ENCODE peak calls at places on chromosomes 1 and 21, in nine cellular contexts. N, H, U, Y, D, E, O, Z and G are unnamed samples. For H3K36me3, the result is how much of the 10 kb centered on the place peaks cover.

GRCh38 chr1:94299627-94300552 is 62.5 kb upstream of the ARHGAP29 start:
- DNase-seq in Z (no peak), O (no peak), N (no peak), H (no peak), Y (no peak), E (peak), D (no peak), U (peak), G (no peak)

GRCh38 chr1:19391596-19391981 is 79.5 kb downstream of the SLC66A1 start:
- DNase-seq in H (no peak), Y (no peak), Z (no peak), U (no peak), E (no peak), O (no peak), N (no peak), D (no peak), G (no peak)

GRCh38 chr1:92784051-92784638 is 763 bp downstream of the EVI5 start:
- DNase-seq in Z (peak), D (peak), Y (peak), E (peak), N (peak), H (no peak), O (peak), U (peak), G (no peak)

GRCh38 chr1:25343872-25344271 is 5.7 kb downstream of the TMEM50A start:
- DNase-seq in Z (no peak), N (no peak), D (no peak), Y (no peak), E (peak), U (peak), H (no peak), O (no peak), G (no peak)

GRCh38 chr1:102588536-102588935 is 519.8 kb downstream of the COL11A1 start:
- DNase-seq in E (no peak), N (no peak), U (no peak), O (no peak), D (no peak), H (no peak), Y (no peak), Z (no peak), G (no peak)

GRCh38 chr1:217881131-217881543 is 250.0 kb downstream of the SPATA17 start:
- DNase-seq in U (no peak), E (peak), Z (no peak), O (no peak), H (no peak), N (no peak), D (no peak), Y (no peak), G (no peak)

GRCh38 chr21:45016491-45017375 is 57.6 kb upstream of the ADARB1 start:
- DNase-seq in O (peak), H (no peak), N (peak), D (no peak), U (no peak), Z (peak), Y (no peak), E (no peak), G (peak)

GRCh38 chr1:76038306-76039004 is 36.1 kb upstream of the ST6GALNAC3 start:
- DNase-seq in N (no peak), H (no peak), U (peak), D (no peak), O (no peak), Y (no peak), Z (no peak), E (no peak), G (no peak)

GRCh38 chr1:61639218-61639617 is 85.7 kb downstream of the TM2D1 start:
- DNase-seq in Z (no peak), O (no peak), H (no peak), E (no peak), D (no peak), U (no peak), N (no peak), Y (no peak), G (no peak)

GRCh38 chr1:209585672-209586071 is 2.2 kb downstream of the CAMK1G start:
- DNase-seq in Y (no peak), Z (peak), U (no peak), O (peak), E (peak), H (peak), D (no peak), N (peak), G (peak)

GRCh38 chr1:34479731-34480130 is 275.1 kb upstream of the GJB5 start:
- DNase-seq in Y (no peak), D (no peak), O (no peak), N (no peak), E (no peak), Z (no peak), U (no peak), H (no peak), G (no peak)

GRCh38 chr21:43306911-43307676 is 119.8 kb downstream of the SIK1 start:
- DNase-seq in E (no peak), Z (no peak), N (peak), U (peak), H (no peak), O (peak), Y (no peak), D (no peak), G (peak)

GRCh38 chr1:111938123-111938522 is 51.3 kb downstream of the KCND3 start:
- DNase-seq in Z (no peak), H (no peak), O (no peak), Y (no peak), D (no peak), E (no peak), N (no peak), U (no peak), G (no peak)

GRCh38 chr1:178634445-178634844 is 90.6 kb upstream of the RALGPS2 start:
- DNase-seq in Y (no peak), H (no peak), D (no peak), N (no peak), Z (no peak), E (no peak), U (no peak), O (no peak), G (no peak)

GRCh38 chr1:150972417-150972940 is 2.2 kb downstream of the CERS2 start:
- DNase-seq in E (no peak), O (no peak), Y (no peak), Z (no peak), U (no peak), D (no peak), H (no peak), N (no peak), G (no peak)

GRCh38 chr1:167548059-167548932 is 5.3 kb downstream of the CREG1 start:
- DNase-seq in D (no peak), U (peak), E (peak), N (no peak), H (no peak), Z (no peak), Y (no peak), O (no peak), G (no peak)

GRCh38 chr1:185598326-185598725 is 135.9 kb upstream of the HMCN1 start:
- DNase-seq in E (no peak), H (no peak), D (no peak), U (no peak), O (no peak), Y (no peak), Z (no peak), N (no peak), G (no peak)

GRCh38 chr1:8169364-8170058 is 143.4 kb upstream of the ERRFI1 start:
- DNase-seq in Z (peak), O (peak), U (peak), E (peak), D (peak), Y (peak), N (no peak), H (no peak), G (peak)

GRCh38 chr1:16163882-16164820 is 8.3 kb upstream of the EPHA2 start:
- DNase-seq in H (no peak), Z (no peak), O (no peak), Y (no peak), N (no peak), D (no peak), U (peak), E (peak), G (no peak)

GRCh38 chr1:27597511-27598216 is 6.3 kb downstream of the AHDC1 start:
- DNase-seq in Y (no peak), D (no peak), E (no peak), N (no peak), O (no peak), H (no peak), Z (no peak), U (peak), G (no peak)

GRCh38 chr1:198892065-198892464 is 253.2 kb downstream of the PTPRC start:
- DNase-seq in Z (no peak), H (no peak), E (peak), U (peak), Y (no peak), N (no peak), O (no peak), D (no peak), G (no peak)

GRCh38 chr1:153356392-153357075 is 1.1 kb upstream of the S100A9 start:
- DNase-seq in E (no peak), Y (no peak), D (no peak), N (no peak), O (no peak), Z (no peak), U (no peak), H (no peak), G (no peak)

GRCh38 chr1:236608930-236609726 is 4.8 kb upstream of the HEATR1 start:
- DNase-seq in N (peak), U (peak), H (peak), O (peak), E (peak), D (no peak), Y (no peak), Z (no peak), G (peak)

GRCh38 chr1:39269791-39270342 is 65.4 kb downstream of the MACF1 start:
- DNase-seq in H (no peak), U (peak), Z (no peak), E (peak), D (no peak), Y (no peak), N (no peak), O (peak), G (no peak)

GRCh38 chr21:43588957-43589356 is 70.3 kb downstream of the HSF2BP start:
- DNase-seq in E (no peak), N (no peak), D (no peak), H (no peak), Z (no peak), Y (no peak), U (no peak), O (no peak), G (no peak)

GRCh38 chr1:37238376-37239224 is 204.3 kb upstream of the GRIK3 start:
- DNase-seq in D (no peak), Y (no peak), Z (no peak), H (no peak), N (no peak), O (no peak), U (no peak), E (no peak), G (no peak)

GRCh38 chr1:4626560-4627319 is 27.7 kb upstream of the AJAP1 start:
- DNase-seq in U (no peak), N (peak), D (no peak), Z (no peak), Y (no peak), H (no peak), E (no peak), O (no peak), G (no peak)

GRCh38 chr1:10910490-10911273 is 101.8 kb upstream of the TARDBP start:
- DNase-seq in E (no peak), N (no peak), O (no peak), Z (no peak), D (no peak), U (no peak), H (no peak), Y (no peak), G (no peak)

GRCh38 chr21:45379901-45380330 is 25.0 kb upstream of the COL18A1 start:
- DNase-seq in Z (peak), Y (no peak), D (no peak), E (no peak), H (peak), O (no peak), N (no peak), U (no peak), G (peak)

GRCh38 chr1:107110346-107110745 is 30.5 kb upstream of the NTNG1 start:
- DNase-seq in D (no peak), Y (no peak), Z (no peak), E (peak), H (no peak), U (no peak), O (no peak), N (no peak), G (no peak)

GRCh38 chr21:32826317-32827167 is 55.0 kb upstream of the PAXBP1 start:
- DNase-seq in Z (peak), D (no peak), N (no peak), E (peak), U (peak), Y (peak), O (peak), H (no peak), G (no peak)

GRCh38 chr1:89339039-89339438 is 24.8 kb upstream of the GBP6 start:
- DNase-seq in D (no peak), N (no peak), U (no peak), H (no peak), Z (no peak), O (no peak), E (no peak), Y (no peak), G (no peak)

GRCh38 chr1:53616927-53617326 is 122.0 kb downstream of the GLIS1 start:
- DNase-seq in O (no peak), N (no peak), E (no peak), Y (no peak), D (no peak), U (peak), H (no peak), Z (no peak), G (peak)
- H3K36me3 ChIP-seq in O (under half), N (under half), E (under half), Y (under half), D (under half), U (under half), H (under half), Z (under half), G (under half)

GRCh38 chr1:54408701-54409066 is 2.5 kb upstream of the SSBP3 start:
- DNase-seq in D (no peak), Y (no peak), H (no peak), U (no peak), O (no peak), Z (no peak), E (no peak), N (peak), G (no peak)
- H3K27ac ChIP-seq in D (no peak), Y (no peak), H (peak), U (peak), O (peak), Z (peak), E (no peak), N (peak), G (peak)

GRCh38 chr1:52474807-52475206 is 70.4 kb downstream of the PRPF38A start:
- DNase-seq in O (no peak), N (no peak), Y (no peak), E (no peak), D (no peak), H (no peak), Z (no peak), U (no peak), G (no peak)
- H3K36me3 ChIP-seq in O (under half), N (under half), Y (under half), E (under half), D (under half), H (under half), Z (under half), U (under half), G (under half)

GRCh38 chr1:50978144-50978851 is 8.3 kb downstream of the CDKN2C start:
- DNase-seq in N (peak), Y (peak), D (no peak), U (peak), E (peak), Z (peak), O (peak), H (peak), G (peak)
- H3K27ac ChIP-seq in N (peak), Y (no peak), D (peak), U (peak), E (peak), Z (peak), O (peak), H (peak), G (peak)

GRCh38 chr1:192859808-192860207 is 51.0 kb downstream of the RGS2 start:
- DNase-seq in E (no peak), H (no peak), Z (no peak), U (no peak), D (no peak), Y (no peak), O (no peak), N (no peak), G (no peak)

GRCh38 chr1:192861860-192862259 is 53.0 kb downstream of the RGS2 start:
- DNase-seq in E (no peak), D (no peak), Z (no peak), U (no peak), H (no peak), N (no peak), Y (no peak), O (no peak), G (no peak)

GRCh38 chr1:192860478-192861185 is 51.8 kb downstream of the RGS2 start:
- DNase-seq in E (no peak), N (no peak), H (no peak), U (no peak), Z (no peak), Y (no peak), O (no peak), D (no peak), G (no peak)

GRCh38 chr1:192858456-192858855 is 49.6 kb downstream of the RGS2 start:
- DNase-seq in U (no peak), Z (no peak), E (no peak), Y (no peak), O (no peak), N (no peak), H (no peak), D (no peak), G (no peak)

DNA sequence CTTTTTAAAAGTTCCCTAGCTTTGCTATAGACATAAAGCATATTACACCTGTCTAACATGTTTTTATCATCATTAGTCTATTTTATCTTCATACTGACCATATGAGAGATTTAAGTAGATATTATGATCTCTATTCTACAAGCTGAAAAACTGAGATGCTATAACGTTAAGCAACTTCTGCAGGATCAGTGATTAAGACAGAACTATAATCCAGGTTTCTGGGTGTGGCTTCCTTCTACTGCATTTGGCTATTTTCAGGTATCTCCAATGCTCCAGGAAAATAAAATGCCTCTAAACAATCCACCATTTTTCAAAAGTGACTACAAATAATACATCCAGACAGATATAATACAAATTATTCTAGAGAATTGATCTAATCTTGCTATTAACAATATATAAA is 53.4 kb downstream of the RGS2 start:
- DNase-seq in N (no peak), H (no peak), Z (no peak), U (no peak), Y (no peak), E (no peak), D (no peak), O (no peak), G (no peak)
- H3K36me3 ChIP-seq in N (under half), H (under half), Z (under half), U (under half), Y (under half), E (under half), D (under half), O (under half), G (under half)

GRCh38 chr1:2267862-2268261 is 39.7 kb downstream of the SKI start:
- DNase-seq in E (no peak), H (no peak), Z (no peak), Y (no peak), U (no peak), D (no peak), O (no peak), N (peak), G (no peak)
- H3K27ac ChIP-seq in E (no peak), H (no peak), Z (no peak), Y (no peak), U (no peak), D (no peak), O (no peak), N (no peak), G (no peak)

DNA sequence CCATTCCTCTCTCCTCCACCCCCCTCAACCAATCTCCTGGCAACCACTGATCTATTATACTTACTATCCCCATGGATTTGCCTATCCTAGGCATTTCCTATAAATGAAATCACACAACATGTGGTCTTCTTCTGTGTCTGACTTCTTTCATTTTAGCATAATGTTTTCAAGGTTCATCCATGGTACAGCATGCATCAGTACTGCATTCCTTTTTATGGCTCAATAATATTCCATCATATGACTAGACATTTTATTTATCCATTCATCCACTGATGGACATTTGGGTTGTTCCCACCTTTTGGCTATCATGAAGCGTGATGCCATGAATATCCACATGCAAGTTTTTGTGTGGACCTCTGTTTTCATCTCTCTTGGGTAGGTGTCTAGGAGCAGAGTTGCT is 104.5 kb downstream of the HLCS start:
- DNase-seq in O (no peak), Y (no peak), Z (no peak), D (no peak), N (no peak), E (no peak), H (no peak), U (peak), G (no peak)
- H3K36me3 ChIP-seq in O (under half), Y (under half), Z (under half), D (under half), N (under half), E (under half), H (under half), U (under half), G (under half)

GRCh38 chr1:228243093-228243492 is 35.2 kb downstream of the OBSCN start:
- DNase-seq in O (no peak), D (no peak), U (no peak), E (no peak), N (no peak), Z (no peak), H (no peak), Y (no peak), G (no peak)
- H3K27ac ChIP-seq in O (no peak), D (no peak), U (no peak), E (no peak), N (no peak), Z (no peak), H (no peak), Y (no peak), G (no peak)